ENCODE peak calls at places on chromosomes 7 and 10, in five cellular contexts. G is T-helper 2 cell, O is NCI-H1105, S is stromal cell of bone marrow, U is T follicular helper cell. H is an unnamed sample.

GRCh38 chr10:124701881-124702656 is 42.1 kb downstream of the FAM53B start:
- DNase-seq in U (no peak), O (no peak), S (no peak), G (peak; percentile 45), H (no peak)

GRCh38 chr10:31887850-31888249 is 40.8 kb downstream of the ARHGAP12 start:
- DNase-seq in G (no peak), U (no peak), O (no peak), S (no peak), H (no peak)

GRCh38 chr10:3095373-3096139 is 28.2 kb downstream of the PFKP start:
- DNase-seq in G (peak; percentile 32), S (peak; percentile 99), O (no peak), U (no peak), H (peak; percentile 97)

GRCh38 chr10:30435068-30435422 is 1.1 kb downstream of the MAP3K8 start:
- DNase-seq in O (no peak), S (no peak), G (no peak), U (no peak), H (no peak)

GRCh38 chr10:127468632-127469031 is 80.5 kb upstream of the NPS start:
- DNase-seq in G (no peak), U (no peak), O (no peak), S (no peak), H (no peak)

GRCh38 chr7:142880886-142881505 is 4.5 kb downstream of the TRPV6 start:
- DNase-seq in G (peak; percentile 16), S (no peak), U (peak; percentile 30), O (peak; percentile 15), H (peak; percentile 60)

GRCh38 chr10:83612746-83613145 is 526.6 kb upstream of the GHITM start:
- DNase-seq in U (no peak), G (no peak), S (no peak), O (no peak), H (no peak)

GRCh38 chr7:64879097-64879730 is 23.9 kb upstream of the ZNF273 start:
- DNase-seq in G (no peak), U (no peak), O (no peak), S (no peak), H (no peak)

GRCh38 chr10:91340613-91341362 is 69.4 kb upstream of the HECTD2 start:
- DNase-seq in U (no peak), S (peak; percentile 94), G (no peak), O (peak; percentile 39), H (no peak)

GRCh38 chr7:53984776-53985175 is 557.4 kb upstream of the VSTM2A start:
- DNase-seq in O (no peak), S (no peak), U (no peak), G (no peak), H (peak; percentile 36)

GRCh38 chr7:1993776-1994740 is 238.7 kb downstream of the MAD1L1 start:
- DNase-seq in G (no peak), S (no peak), U (no peak), O (no peak), H (no peak)

GRCh38 chr10:98608417-98608816 is 161.7 kb upstream of the HPS1 start:
- DNase-seq in G (no peak), U (no peak), O (no peak), S (peak; percentile 1), H (no peak)

GRCh38 chr10:106023329-106023728 is 1141.2 kb downstream of the SORCS1 start:
- DNase-seq in G (no peak), S (no peak), O (no peak), U (no peak), H (no peak)

GRCh38 chr7:31002256-31002655 is 38.5 kb downstream of the GHRHR start:
- DNase-seq in S (no peak), U (no peak), G (no peak), O (no peak), H (no peak)

GRCh38 chr10:43479275-43479674 is 42.4 kb downstream of the ZNF487 start:
- DNase-seq in G (no peak), O (no peak), U (no peak), S (peak; percentile 31), H (no peak)

GRCh38 chr10:62043493-62043938 is 142.0 kb downstream of the ARID5B start:
- DNase-seq in O (no peak), U (no peak), G (no peak), S (no peak), H (no peak)

GRCh38 chr10:4941540-4942330 is 21.5 kb upstream of the AKR1C1 start:
- DNase-seq in G (no peak), U (no peak), O (no peak), S (no peak), H (peak; percentile 6)

GRCh38 chr7:141302617-141303016 is 228.8 kb downstream of the TMEM178B start:
- DNase-seq in S (no peak), U (no peak), O (no peak), G (no peak), H (no peak)

GRCh38 chr10:26439436-26440090 is 1.4 kb downstream of the APBB1IP start:
- DNase-seq in U (no peak), S (no peak), O (no peak), G (no peak), H (peak; percentile 17)

GRCh38 chr7:41134242-41134872 is 568.5 kb downstream of the INHBA start:
- DNase-seq in U (no peak), O (no peak), G (no peak), S (peak; percentile 28), H (peak; percentile 6)

GRCh38 chr7:95794917-95795515 is 22.7 kb downstream of the DYNC1I1 start:
- DNase-seq in S (no peak), G (no peak), O (no peak), U (no peak), H (peak; percentile 73)

GRCh38 chr7:66255533-66256100 is 50.5 kb downstream of the TPST1 start:
- DNase-seq in O (no peak), G (no peak), U (no peak), S (peak; percentile 56), H (no peak)

GRCh38 chr10:132562916-132563456 is 25.4 kb downstream of the INPP5A start:
- DNase-seq in U (no peak), O (no peak), G (no peak), S (no peak), H (no peak)

GRCh38 chr7:47314728-47315601 is 266.9 kb downstream of the TNS3 start:
- DNase-seq in U (no peak), G (no peak), O (no peak), S (peak; percentile 53), H (no peak)

H was measured in ACHN.